ENCODE peak calls at places on chromosomes 1 and 21, in ten cellular contexts. W is iPS-NIHi11, O is fibroblast of mammary gland, Q is NCI-H2081, X is GM19239, S is astrocyte, Z is fibroblast of the conjunctiva, U is cardiac muscle cell, G is myocyte, P is HL-60. Y is an unnamed sample.

GRCh38 chr1:50405814-50406213 is 17.4 kb downstream of the DMRTA2 start:
- DNase-seq in X (no peak), O (no peak), Q (no peak), Z (no peak), P (no peak), G (no peak), U (no peak), W (no peak), S (no peak), Y (no peak)

GRCh38 chr1:16125088-16125470 is 30.8 kb downstream of the EPHA2 start:
- DNase-seq in S (no peak), W (no peak), Z (no peak), Q (no peak), G (no peak), O (no peak), U (no peak), X (no peak), P (no peak), Y (no peak)

GRCh38 chr1:245715291-245715701 is 560.5 kb downstream of the KIF26B start:
- DNase-seq in P (no peak), X (no peak), U (no peak), Z (no peak), S (peak), O (peak), Q (no peak), W (no peak), G (peak), Y (no peak)

GRCh38 chr21:42722153-42722552 is 68.7 kb downstream of the PDE9A start:
- DNase-seq in Z (no peak), W (no peak), G (no peak), S (no peak), Q (no peak), X (no peak), U (no peak), P (no peak), O (no peak), Y (no peak)

GRCh38 chr1:94863919-94864318 is 43.8 kb downstream of the SLC44A3 start:
- DNase-seq in Z (peak), P (no peak), G (peak), S (peak), X (no peak), W (no peak), O (peak), Q (no peak), U (no peak), Y (no peak)

GRCh38 chr1:236558069-236558468 is 34.3 kb downstream of the LGALS8 start:
- DNase-seq in S (no peak), Z (no peak), W (no peak), P (no peak), O (no peak), Q (no peak), U (no peak), X (no peak), G (no peak), Y (no peak)

GRCh38 chr1:237183963-237184540 is 142.1 kb downstream of the RYR2 start:
- DNase-seq in Z (no peak), S (no peak), U (no peak), P (no peak), G (no peak), Q (no peak), W (peak), O (no peak), X (no peak), Y (no peak)

GRCh38 chr1:17192394-17193221 is 12.3 kb upstream of the PADI1 start:
- DNase-seq in P (no peak), X (no peak), W (peak), Z (no peak), Q (no peak), U (no peak), S (peak), O (no peak), G (no peak), Y (no peak)

GRCh38 chr1:220990417-220991337 is 111.4 kb downstream of the HLX start:
- DNase-seq in W (no peak), G (peak), P (no peak), U (no peak), O (peak), S (peak), Q (no peak), X (no peak), Z (peak), Y (no peak)

GRCh38 chr1:182111496-182111895 is 50.0 kb upstream of the ZNF648 start:
- DNase-seq in X (no peak), O (no peak), W (peak), Z (no peak), Q (peak), U (no peak), G (no peak), P (no peak), S (no peak), Y (no peak)

GRCh38 chr1:201877877-201878339 is 10.8 kb upstream of the SHISA4 start:
- DNase-seq in X (no peak), U (peak), Q (peak), P (peak), Z (no peak), W (peak), G (peak), O (peak), S (peak), Y (no peak)

GRCh38 chr1:12088607-12089006 is 25.5 kb downstream of the TNFRSF8 start:
- DNase-seq in Q (no peak), W (no peak), U (no peak), Z (no peak), P (peak), O (no peak), X (no peak), G (peak), S (no peak), Y (peak)

GRCh38 chr1:18643154-18644012 is 12.7 kb downstream of the PAX7 start:
- DNase-seq in P (no peak), Z (no peak), Q (no peak), S (no peak), G (no peak), O (no peak), U (peak), X (no peak), W (peak), Y (no peak)

GRCh38 chr1:16905112-16905855 is 9.5 kb downstream of the RNU1-2 start:
- DNase-seq in U (peak), P (no peak), Q (no peak), X (peak), Z (peak), O (peak), S (peak), G (peak), W (peak), Y (no peak)

GRCh38 chr1:5988596-5989285 is 3.5 kb downstream of the NPHP4 start:
- DNase-seq in G (no peak), X (no peak), W (no peak), U (no peak), P (no peak), Z (no peak), O (no peak), S (no peak), Q (no peak), Y (no peak)

GRCh38 chr1:202165267-202165941 is 5.0 kb upstream of the PTPN7 start:
- DNase-seq in X (no peak), O (no peak), W (peak), Z (no peak), G (no peak), P (no peak), S (no peak), U (no peak), Q (no peak), Y (no peak)

GRCh38 chr1:40438391-40439015 is 11.8 kb upstream of the ZFP69B start:
- DNase-seq in Q (no peak), W (peak), O (peak), P (peak), Z (no peak), X (no peak), S (no peak), U (peak), G (peak), Y (no peak)

GRCh38 chr1:27591622-27592021 is 12.3 kb downstream of the AHDC1 start:
- DNase-seq in Q (no peak), Z (no peak), G (no peak), X (no peak), O (peak), U (no peak), W (no peak), S (no peak), P (no peak), Y (no peak)

GRCh38 chr1:156874572-156874971 is 13.9 kb downstream of the NTRK1 start:
- DNase-seq in U (no peak), P (no peak), S (no peak), G (no peak), W (no peak), X (no peak), O (no peak), Q (no peak), Z (no peak), Y (no peak)

GRCh38 chr1:40391688-40392145 is 18.2 kb downstream of the SMAP2 start:
- DNase-seq in G (no peak), X (no peak), S (no peak), Z (no peak), Q (peak), O (no peak), U (no peak), W (peak), P (no peak), Y (no peak)

GRCh38 chr1:81670286-81670685 is 130.4 kb upstream of the ADGRL2 start:
- DNase-seq in Q (peak), W (peak), O (peak), G (peak), U (peak), X (no peak), Z (peak), S (peak), P (no peak), Y (no peak)

GRCh38 chr1:184326278-184326677 is 60.6 kb upstream of the C1orf21 start:
- DNase-seq in U (no peak), O (no peak), W (no peak), X (no peak), Q (no peak), Z (no peak), G (no peak), S (no peak), P (no peak), Y (peak)

Y was measured in Peyer's patch.